ENCODE peak calls at places on chromosomes 1 and 21, in four cellular contexts. E is A549, H is K562, V is HepG2. U is an unnamed sample.
A peak's percentile ranks its signal among the peaks of the same experiment; 100 is the strongest.

GRCh38 chr1:8661185-8662110 is 156.0 kb downstream of the RERE start:
- DNase-seq in E (peak; percentile 35), V (no peak), H (no peak), U (peak; percentile 36)

GRCh38 chr1:33575324-33575879 is 103.0 kb downstream of the ZSCAN20 start:
- DNase-seq in H (no peak), V (no peak), E (no peak), U (no peak)

GRCh38 chr1:9990944-9991343 is 6.1 kb upstream of the RBP7 start:
- DNase-seq in V (no peak), H (no peak), E (no peak), U (no peak)

GRCh38 chr21:33258475-33258874 is 7.7 kb upstream of the IL10RB start:
- DNase-seq in H (no peak), E (no peak), V (no peak), U (no peak)

GRCh38 chr1:225670806-225671733 is 18.1 kb upstream of the ENAH start:
- DNase-seq in E (no peak), H (no peak), V (peak; percentile 97), U (no peak)

GRCh38 chr1:90384152-90384650 is 332.9 kb downstream of the BARHL2 start:
- DNase-seq in V (no peak), E (no peak), H (no peak), U (no peak)

GRCh38 chr1:26799479-26800133 is 11.9 kb downstream of the PIGV start:
- DNase-seq in H (no peak), E (no peak), V (no peak), U (peak; percentile 21)

GRCh38 chr1:89525169-89525855 is 683 bp downstream of the LRRC8B start:
- DNase-seq in H (peak; percentile 52), V (peak; percentile 17), E (peak; percentile 39), U (peak; percentile 73)

GRCh38 chr1:69070660-69071373 is 496.9 kb upstream of the LRRC7 start:
- DNase-seq in V (no peak), H (no peak), E (no peak), U (no peak)

GRCh38 chr1:22544606-22545005 is 18.7 kb upstream of the EPHA8 start:
- DNase-seq in V (no peak), H (no peak), E (no peak), U (no peak)

GRCh38 chr1:94090761-94091160 is 30.2 kb downstream of the ABCA4 start:
- DNase-seq in E (no peak), V (no peak), H (no peak), U (no peak)

GRCh38 chr1:66415830-66416229 is 118.1 kb upstream of the SGIP1 start:
- DNase-seq in H (no peak), E (no peak), V (no peak), U (no peak)

GRCh38 chr1:171642197-171642596 is 10.3 kb downstream of the MYOC start:
- DNase-seq in E (no peak), V (no peak), H (no peak), U (no peak)

GRCh38 chr1:171641076-171641864 is 11.2 kb downstream of the MYOC start:
- DNase-seq in E (no peak), V (no peak), H (no peak), U (peak; percentile 67)

GRCh38 chr1:171644805-171645483 is 7.5 kb downstream of the MYOC start:
- DNase-seq in E (peak; percentile 91), H (peak; percentile 72), V (peak; percentile 87), U (peak; percentile 98)

GRCh38 chr1:171643156-171643555 is 9.3 kb downstream of the MYOC start:
- DNase-seq in H (no peak), V (no peak), E (no peak), U (no peak)

GRCh38 chr1:171645553-171646336 is 6.7 kb downstream of the MYOC start:
- DNase-seq in H (no peak), E (no peak), V (no peak), U (no peak)
- TF ChIP-seq JUNB in H (no peak), E (no peak), V (no peak), U (no peak)

DNA sequence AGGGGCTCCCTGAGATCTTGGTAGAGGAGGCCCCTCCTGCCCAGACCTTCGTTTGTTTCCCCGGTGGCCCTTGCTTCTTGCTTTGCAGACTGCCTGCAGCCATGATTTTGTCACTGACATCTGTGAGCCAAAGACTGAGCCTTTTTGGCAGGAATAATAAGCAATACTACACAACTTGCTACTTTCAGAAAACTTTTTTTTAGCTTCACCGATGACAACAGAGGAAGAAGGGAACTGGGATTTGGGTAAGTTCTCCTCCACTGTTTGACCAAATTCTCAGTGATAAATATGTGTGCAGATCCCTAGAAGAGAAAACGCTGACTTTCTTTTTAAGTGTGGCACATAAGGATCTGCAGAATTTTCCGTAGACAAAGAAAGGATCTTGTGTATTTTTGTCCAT is 11.7 kb upstream of the CD101 start:
- DNase-seq in H (no peak), V (no peak), E (no peak), U (no peak)
- H3K4me2 ChIP-seq in H (no peak overlapping the region), V (no peak overlapping the region), E (no peak overlapping the region), U (no peak overlapping the region)

DNA sequence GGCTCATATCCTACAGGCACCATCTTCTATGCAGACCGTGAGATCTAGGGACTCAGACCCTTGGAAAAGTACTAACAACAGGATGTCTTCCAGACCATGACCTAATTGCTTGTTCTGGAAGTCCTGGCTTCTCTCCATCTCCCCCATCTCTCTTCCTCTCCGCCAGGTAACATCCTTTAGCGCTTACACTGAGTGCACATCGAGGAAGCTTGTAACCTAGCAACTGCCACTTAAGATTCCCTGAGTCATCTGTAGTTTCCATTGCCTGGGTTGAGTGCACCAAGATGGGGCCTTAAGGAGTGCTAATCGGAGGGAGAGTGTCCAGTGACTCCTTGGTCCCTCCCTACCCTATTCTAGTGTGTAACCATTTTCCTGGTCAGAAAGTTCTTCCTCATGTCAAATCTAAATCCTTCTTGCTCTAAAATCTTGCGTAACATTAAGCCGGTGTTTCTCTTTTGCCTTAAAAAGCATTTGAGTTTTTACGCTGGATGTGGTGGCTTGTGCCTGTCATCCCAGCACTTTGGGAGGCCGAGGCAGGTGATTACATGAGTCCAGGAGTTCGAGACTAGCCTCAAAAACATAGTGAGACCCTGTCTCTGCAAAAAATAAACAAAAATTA is 9.7 kb downstream of the KLHDC8A start:
- DNase-seq in E (peak; percentile 36), V (no peak), H (no peak), U (peak; percentile 57)
- TF ChIP-seq JUNB in E (no peak), V (no peak), H (no peak), U (no peak)

GRCh38 chr21:45455321-45456013 is 50.5 kb downstream of the COL18A1 start:
- DNase-seq in H (no peak), E (no peak), V (no peak), U (no peak)

GRCh38 chr21:45456014-45456835 is 51.3 kb downstream of the COL18A1 start:
- DNase-seq in H (no peak), E (no peak), V (no peak), U (no peak)

GRCh38 chr21:45453308-45453950 is 48.5 kb downstream of the COL18A1 start:
- DNase-seq in E (no peak), V (no peak), H (no peak), U (no peak)

GRCh38 chr21:45454081-45454923 is 49.3 kb downstream of the COL18A1 start:
- DNase-seq in E (no peak), V (no peak), H (no peak), U (no peak)

DNA sequence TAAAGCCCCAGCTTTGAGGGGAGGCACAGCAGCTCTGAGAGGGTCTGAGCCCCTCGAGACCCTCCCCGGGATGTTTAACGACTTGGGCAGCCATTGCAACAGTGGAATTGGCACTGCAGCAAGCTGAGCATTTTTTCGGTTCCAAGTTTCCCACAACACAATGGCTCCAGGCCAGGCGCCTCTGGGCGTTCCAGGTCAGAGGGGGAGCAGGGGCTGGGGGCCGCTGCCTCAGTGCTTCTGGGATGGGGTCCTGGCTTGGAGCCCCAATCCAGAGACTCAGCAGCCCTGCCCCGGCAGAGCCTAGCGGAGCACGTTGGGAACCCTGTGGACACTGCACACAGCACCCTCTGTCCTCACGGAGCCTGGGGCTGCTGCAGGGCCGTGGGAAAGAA is 50.0 kb downstream of the COL18A1 start:
- DNase-seq in H (no peak), E (no peak), V (no peak), U (no peak)
- H3K4me2 ChIP-seq in H (no peak overlapping the region), E (no peak overlapping the region), V (no peak overlapping the region), U (no peak overlapping the region)

GRCh38 chr21:38965910-38966504 is 160.3 kb downstream of the ETS2 start:
- DNase-seq in H (peak; percentile 76), E (peak; percentile 60), V (peak; percentile 94), U (peak; percentile 55)
- TF ChIP-seq JUNB in H (no peak), E (no peak), V (no peak), U (no peak)

GRCh38 chr1:24567792-24568388 is 12.0 kb downstream of the NCMAP start:
- DNase-seq in H (no peak), E (peak; percentile 73), V (peak; percentile 92), U (peak; percentile 65)

GRCh38 chr1:24566266-24566867 is 10.5 kb downstream of the NCMAP start:
- DNase-seq in H (no peak), V (no peak), E (no peak), U (no peak)

GRCh38 chr1:24570265-24571125 is 14.6 kb downstream of the NCMAP start:
- DNase-seq in H (no peak), E (no peak), V (no peak), U (no peak)

GRCh38 chr1:24564695-24565094 is 8.8 kb downstream of the NCMAP start:
- DNase-seq in E (no peak), V (no peak), H (no peak), U (no peak)

GRCh38 chr1:24568475-24568874 is 12.6 kb downstream of the NCMAP start:
- DNase-seq in V (no peak), H (no peak), E (no peak), U (no peak)
- H3K4me2 ChIP-seq in V (peak overlapping the region; percentile 90), H (no peak overlapping the region), E (peak overlapping the region; percentile 87), U (no peak overlapping the region)

U was measured in GM23338.